ENCODE peak calls at places on chromosomes 3 and 15, in six cellular contexts. One of them, this sample, is unnamed.

GRCh38 chr3:195033531-195034091 is 237.3 kb downstream of the XXYLT1 start:
- DNase-seq in RWPE2: no peak
- DNase-seq in GM20000: no peak
- DNase-seq in D721Med: no peak
- DNase-seq in stomach: peak
- DNase-seq in bronchial epithelial cell: peak
- DNase-seq in this sample: no peak

GRCh38 chr3:122343654-122344053 is 18.6 kb downstream of the CSTA start:
- DNase-seq in D721Med: no peak
- DNase-seq in bronchial epithelial cell: peak
- DNase-seq in RWPE2: no peak
- DNase-seq in GM20000: no peak
- DNase-seq in stomach: no peak
- DNase-seq in this sample: no peak

GRCh38 chr3:52596658-52597265 is 60.4 kb downstream of the UQCC5 start:
- DNase-seq in D721Med: no peak
- DNase-seq in RWPE2: no peak
- DNase-seq in stomach: no peak
- DNase-seq in GM20000: no peak
- DNase-seq in bronchial epithelial cell: no peak
- DNase-seq in this sample: no peak

GRCh38 chr3:106508331-106508893 is 639.6 kb upstream of the CBLB start:
- DNase-seq in RWPE2: no peak
- DNase-seq in D721Med: no peak
- DNase-seq in GM20000: no peak
- DNase-seq in stomach: no peak
- DNase-seq in bronchial epithelial cell: peak
- DNase-seq in this sample: no peak

GRCh38 chr3:99714146-99714545 is 75.8 kb downstream of the COL8A1 start:
- DNase-seq in RWPE2: no peak
- DNase-seq in bronchial epithelial cell: no peak
- DNase-seq in stomach: no peak
- DNase-seq in GM20000: no peak
- DNase-seq in D721Med: no peak
- DNase-seq in this sample: no peak

GRCh38 chr3:150913174-150913922 is 8.1 kb upstream of the MINDY4B start:
- DNase-seq in D721Med: no peak
- DNase-seq in bronchial epithelial cell: no peak
- DNase-seq in RWPE2: no peak
- DNase-seq in GM20000: no peak
- DNase-seq in stomach: no peak
- DNase-seq in this sample: no peak

GRCh38 chr15:88905576-88905975 is 7.6 kb downstream of the MFGE8 start:
- DNase-seq in GM20000: no peak
- DNase-seq in bronchial epithelial cell: no peak
- DNase-seq in D721Med: no peak
- DNase-seq in RWPE2: no peak
- DNase-seq in stomach: no peak
- DNase-seq in this sample: no peak

GRCh38 chr3:9883676-9884554 is 3.9 kb upstream of the CIDEC start:
- DNase-seq in D721Med: no peak
- DNase-seq in stomach: no peak
- DNase-seq in GM20000: no peak
- DNase-seq in bronchial epithelial cell: no peak
- DNase-seq in RWPE2: no peak
- DNase-seq in this sample: no peak

GRCh38 chr3:139522421-139522820 is 17.1 kb downstream of the RBP1 start:
- DNase-seq in D721Med: no peak
- DNase-seq in bronchial epithelial cell: no peak
- DNase-seq in stomach: no peak
- DNase-seq in GM20000: no peak
- DNase-seq in RWPE2: no peak
- DNase-seq in this sample: no peak
- TF ChIP-seq CTCF in D721Med: no peak
- TF ChIP-seq CTCF in bronchial epithelial cell: peak
- TF ChIP-seq CTCF in stomach: no peak
- TF ChIP-seq CTCF in GM20000: no peak
- TF ChIP-seq CTCF in RWPE2: no peak
- TF ChIP-seq CTCF in this sample: peak

GRCh38 chr3:186509423-186509822 is 34.8 kb downstream of the CRYGS start:
- DNase-seq in D721Med: no peak
- DNase-seq in bronchial epithelial cell: no peak
- DNase-seq in RWPE2: no peak
- DNase-seq in stomach: no peak
- DNase-seq in GM20000: no peak
- DNase-seq in this sample: no peak
- TF ChIP-seq CTCF in D721Med: no peak
- TF ChIP-seq CTCF in bronchial epithelial cell: no peak
- TF ChIP-seq CTCF in RWPE2: no peak
- TF ChIP-seq CTCF in stomach: no peak
- TF ChIP-seq CTCF in GM20000: no peak
- TF ChIP-seq CTCF in this sample: no peak

GRCh38 chr3:32502089-32502943 is at the start of gene CMTM6:
- DNase-seq in D721Med: peak
- DNase-seq in stomach: peak
- DNase-seq in bronchial epithelial cell: peak
- DNase-seq in RWPE2: peak
- DNase-seq in GM20000: peak
- DNase-seq in this sample: peak
- TF ChIP-seq CTCF in D721Med: no peak
- TF ChIP-seq CTCF in stomach: no peak
- TF ChIP-seq CTCF in bronchial epithelial cell: no peak
- TF ChIP-seq CTCF in RWPE2: no peak
- TF ChIP-seq CTCF in GM20000: no peak
- TF ChIP-seq CTCF in this sample: no peak

DNA sequence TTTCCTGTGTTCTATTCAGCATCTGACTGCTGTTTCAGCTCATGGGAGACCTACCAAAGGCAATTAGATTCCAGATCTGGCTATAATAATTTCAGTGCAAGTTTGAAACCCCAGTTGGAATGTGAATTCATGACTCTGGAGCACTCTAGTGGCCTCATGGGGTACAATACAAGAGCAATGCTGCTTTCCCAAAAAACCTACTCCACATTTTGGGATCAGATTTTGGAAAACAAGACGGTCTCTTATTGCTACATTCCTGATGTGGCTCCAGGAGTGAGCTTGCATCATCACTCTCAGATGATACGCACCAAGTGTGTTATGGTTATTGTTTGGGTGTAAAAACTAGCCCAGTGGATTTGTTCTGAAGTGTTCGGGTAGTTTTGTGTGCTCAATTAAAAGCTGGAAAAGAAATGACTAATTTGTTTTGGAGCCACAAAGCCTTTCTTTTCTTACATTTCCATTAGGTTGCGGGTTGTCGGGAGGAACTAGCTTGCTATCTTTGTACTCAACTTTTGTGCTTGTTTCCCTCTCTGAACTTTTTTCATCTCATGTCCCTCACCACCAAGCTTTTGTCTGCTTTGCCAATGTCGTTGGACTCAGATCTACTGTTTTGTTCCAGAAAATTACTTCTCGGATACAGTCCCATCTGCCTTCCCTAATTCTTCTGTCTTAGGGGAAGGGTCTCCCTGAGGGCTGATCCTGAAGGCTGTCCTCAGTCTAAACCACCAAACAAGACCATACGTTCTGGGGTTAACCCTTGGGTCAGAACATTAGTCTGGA is 272.1 kb downstream of the BBX start:
- DNase-seq in stomach: no peak
- DNase-seq in GM20000: no peak
- DNase-seq in bronchial epithelial cell: no peak
- DNase-seq in D721Med: no peak
- DNase-seq in RWPE2: no peak
- DNase-seq in this sample: no peak
- TF ChIP-seq CTCF in stomach: no peak
- TF ChIP-seq CTCF in GM20000: no peak
- TF ChIP-seq CTCF in bronchial epithelial cell: no peak
- TF ChIP-seq CTCF in D721Med: no peak
- TF ChIP-seq CTCF in RWPE2: peak
- TF ChIP-seq CTCF in this sample: no peak

DNA sequence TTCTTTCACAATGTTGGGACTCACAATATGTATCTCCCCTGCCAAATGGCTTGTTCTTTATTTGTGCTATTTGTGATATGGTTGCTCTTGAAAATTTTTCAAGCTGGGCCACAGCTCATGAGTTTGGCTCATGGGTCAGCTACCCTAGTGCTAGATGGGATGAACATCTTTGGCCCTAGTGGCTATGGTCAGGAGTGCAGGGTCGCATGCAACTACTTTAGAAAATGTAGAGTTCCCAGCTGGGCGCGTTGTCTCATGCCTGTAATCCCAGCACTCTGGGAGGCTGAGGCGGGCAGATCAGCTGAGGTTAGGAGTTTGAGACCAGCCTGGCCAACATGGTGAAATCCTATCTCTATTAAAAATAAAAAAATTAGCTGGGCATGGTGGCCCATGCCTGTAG is 55.8 kb downstream of the POLR2M start:
- DNase-seq in stomach: no peak
- DNase-seq in GM20000: no peak
- DNase-seq in RWPE2: no peak
- DNase-seq in D721Med: no peak
- DNase-seq in bronchial epithelial cell: no peak
- DNase-seq in this sample: no peak
- TF ChIP-seq CTCF in stomach: no peak
- TF ChIP-seq CTCF in GM20000: no peak
- TF ChIP-seq CTCF in RWPE2: no peak
- TF ChIP-seq CTCF in D721Med: no peak
- TF ChIP-seq CTCF in bronchial epithelial cell: no peak
- TF ChIP-seq CTCF in this sample: peak

DNA sequence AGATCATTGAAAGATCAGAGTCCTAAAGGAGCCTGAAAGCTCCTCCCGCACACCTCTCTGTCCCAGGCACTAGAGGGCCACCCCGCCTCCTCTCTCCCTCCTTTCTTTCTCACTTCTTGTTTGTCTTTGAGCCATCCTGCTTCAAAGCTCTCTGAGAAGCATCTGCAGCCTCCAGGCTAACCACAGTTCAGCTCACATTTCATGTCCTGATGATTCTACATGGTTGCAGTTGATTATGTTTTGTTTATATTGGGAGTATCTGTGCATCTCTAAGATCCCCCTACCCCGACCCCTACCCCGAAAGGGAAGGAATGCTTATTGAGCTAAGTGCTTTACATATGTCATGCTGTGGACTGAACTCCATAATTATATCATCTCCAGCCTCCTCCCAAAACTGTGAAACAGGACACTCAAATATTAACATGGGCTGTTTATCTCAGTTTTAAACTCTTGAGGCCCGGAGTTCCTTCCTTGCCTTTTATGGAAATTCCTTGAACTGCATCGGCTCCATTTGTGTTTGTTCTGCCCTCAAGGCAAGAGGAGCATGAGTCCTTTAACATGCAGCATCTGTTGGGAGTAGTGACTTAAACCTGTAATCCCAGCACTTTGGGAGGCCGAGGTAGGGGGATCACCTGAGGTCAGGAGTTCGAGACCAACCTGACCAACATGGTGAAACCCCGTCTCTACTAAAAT is 30.9 kb downstream of the MGLL start:
- DNase-seq in GM20000: peak
- DNase-seq in bronchial epithelial cell: peak
- DNase-seq in D721Med: no peak
- DNase-seq in stomach: peak
- DNase-seq in RWPE2: peak
- DNase-seq in this sample: no peak
- TF ChIP-seq CTCF in GM20000: peak
- TF ChIP-seq CTCF in bronchial epithelial cell: peak
- TF ChIP-seq CTCF in D721Med: peak
- TF ChIP-seq CTCF in stomach: no peak
- TF ChIP-seq CTCF in RWPE2: peak
- TF ChIP-seq CTCF in this sample: peak

This sample was measured in progenitor cell of endocrine pancreas.